ENCODE peak calls at places on chromosomes 13 and 19, in seven cellular contexts. Z is tibial nerve; B is CD8-positive, alpha-beta T cell; X is keratinocyte; I is CD8-positive, alpha-beta memory T cell; F is right cardiac atrium; V is suprapubic skin. S is an unnamed sample.

GRCh38 chr13:100836696-100837095 is 162.1 kb upstream of the TMTC4 start:
- DNase-seq in B (no peak), I (no peak), Z (no peak), X (no peak), F (no peak), V (no peak), S (no peak)

GRCh38 chr19:42683917-42684513 is 56.3 kb downstream of the PSG3 start:
- DNase-seq in Z (peak), B (peak), F (no peak), I (peak), V (no peak), X (no peak), S (no peak)

GRCh38 chr13:62250501-62251175 is 835.0 kb upstream of the PCDH20 start:
- DNase-seq in V (no peak), B (no peak), Z (no peak), I (no peak), F (no peak), X (no peak), S (no peak)

GRCh38 chr13:45219938-45220375 is 19.1 kb upstream of the KCTD4 start:
- DNase-seq in Z (no peak), V (no peak), I (no peak), X (peak), B (no peak), F (no peak), S (no peak)

GRCh38 chr13:104281910-104282309 is 1215.7 kb upstream of the SLC10A2 start:
- DNase-seq in F (peak), I (no peak), V (no peak), X (no peak), B (no peak), Z (no peak), S (no peak)

GRCh38 chr13:41802684-41803554 is 158.0 kb downstream of the VWA8 start:
- DNase-seq in V (no peak), B (no peak), I (no peak), F (no peak), X (peak), Z (no peak), S (no peak)

GRCh38 chr19:54795763-54796162 is 7.6 kb upstream of the KIR2DL4 start:
- DNase-seq in F (no peak), V (no peak), I (no peak), X (no peak), B (no peak), Z (no peak), S (no peak)

GRCh38 chr19:4861147-4861546 is 6.3 kb downstream of the PLIN3 start:
- DNase-seq in X (no peak), V (no peak), F (no peak), B (no peak), Z (no peak), I (no peak), S (no peak)

GRCh38 chr13:24212254-24212653 is 51.7 kb downstream of the SPATA13 start:
- DNase-seq in I (no peak), Z (no peak), B (no peak), X (no peak), V (no peak), F (no peak), S (no peak)

GRCh38 chr13:33927315-33927714 is 109.4 kb downstream of the RFC3 start:
- DNase-seq in X (no peak), Z (no peak), I (no peak), F (no peak), V (no peak), B (no peak), S (no peak)

GRCh38 chr19:4120531-4120930 is 3.4 kb downstream of the MAP2K2 start:
- DNase-seq in X (no peak), V (no peak), I (no peak), B (no peak), F (no peak), Z (no peak), S (no peak)

GRCh38 chr13:91154553-91154952 is 192.9 kb upstream of the MIR17HG start:
- DNase-seq in Z (no peak), I (no peak), F (no peak), X (no peak), B (no peak), V (no peak), S (no peak)

GRCh38 chr19:30254214-30254613 is 118.0 kb upstream of the ZNF536 start:
- DNase-seq in F (no peak), Z (no peak), B (no peak), I (no peak), V (no peak), X (no peak), S (no peak)

GRCh38 chr13:32031815-32032345 is 306 bp downstream of the FRY start:
- DNase-seq in I (no peak), X (no peak), B (no peak), F (no peak), V (no peak), Z (no peak), S (no peak)

GRCh38 chr19:6731822-6732221 is 5.6 kb downstream of the GPR108 start:
- DNase-seq in Z (no peak), F (peak), V (no peak), I (no peak), X (no peak), B (no peak), S (no peak)

DNA sequence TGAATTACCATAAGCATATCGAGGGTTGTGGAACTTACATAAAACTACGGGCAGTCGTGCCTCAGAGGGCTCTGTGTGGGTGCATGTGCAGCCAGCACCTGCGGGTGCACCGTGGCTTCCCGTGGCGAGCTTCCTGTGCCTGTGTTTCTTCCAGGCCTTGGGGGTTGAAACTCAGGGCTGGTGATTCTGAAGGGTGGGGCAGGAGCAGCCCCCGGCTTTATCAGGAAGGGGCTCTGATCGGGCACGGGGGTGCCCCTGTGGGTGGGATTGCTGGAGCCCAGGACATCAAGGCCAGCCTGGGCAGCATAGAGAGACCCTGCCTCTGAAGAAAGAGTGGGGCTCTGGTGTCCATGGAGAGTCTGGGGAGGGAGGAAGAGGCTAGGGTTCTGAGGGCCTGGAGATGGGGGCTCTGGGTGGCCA is 11.1 kb downstream of the ATP4B start:
- DNase-seq in Z (no peak), X (no peak), I (no peak), F (peak), V (peak), B (no peak), S (no peak)
- H3K27ac ChIP-seq in Z (peak), X (no peak), I (no peak), F (no peak), V (no peak), B (no peak), S (no peak)

GRCh38 chr13:111219306-111219705 is 101.1 kb upstream of the TEX29 start:
- DNase-seq in Z (no peak), F (peak), B (no peak), X (no peak), I (no peak), V (no peak), S (no peak)

GRCh38 chr13:111216166-111216960 is 101.3 kb downstream of the ARHGEF7 start:
- DNase-seq in X (no peak), I (no peak), F (peak), V (no peak), Z (peak), B (peak), S (no peak)

GRCh38 chr13:111217661-111218060 is 102.6 kb downstream of the ARHGEF7 start:
- DNase-seq in B (no peak), I (no peak), X (no peak), V (no peak), F (peak), Z (no peak), S (no peak)

GRCh38 chr13:111215081-111216047 is 100.3 kb downstream of the ARHGEF7 start:
- DNase-seq in X (no peak), F (no peak), Z (no peak), V (no peak), B (no peak), I (no peak), S (no peak)

DNA sequence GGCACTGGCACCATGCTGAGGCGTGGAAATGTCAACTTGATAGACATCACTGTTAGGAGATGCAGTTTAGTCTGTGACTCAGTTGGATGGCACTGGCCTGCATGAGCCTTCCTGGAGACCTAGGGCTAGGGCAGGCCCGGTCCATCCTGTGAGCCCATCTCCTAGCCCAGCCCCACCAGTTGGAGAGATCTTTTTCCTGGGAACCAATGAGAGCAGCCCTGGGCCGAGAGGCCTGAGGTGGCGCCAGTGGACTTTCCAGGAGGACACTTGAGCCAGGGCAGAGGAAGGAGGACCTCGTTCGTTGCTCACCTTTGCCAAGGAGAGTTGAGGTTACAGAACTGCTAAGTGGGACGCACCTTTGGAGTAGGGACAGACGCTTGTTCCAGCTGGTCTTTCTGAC is 100.5 kb upstream of the TEX29 start:
- DNase-seq in B (no peak), I (no peak), Z (no peak), X (no peak), F (no peak), V (no peak), S (no peak)
- H3K27ac ChIP-seq in B (no peak), I (no peak), Z (peak), X (no peak), F (peak), V (no peak), S (no peak)

DNA sequence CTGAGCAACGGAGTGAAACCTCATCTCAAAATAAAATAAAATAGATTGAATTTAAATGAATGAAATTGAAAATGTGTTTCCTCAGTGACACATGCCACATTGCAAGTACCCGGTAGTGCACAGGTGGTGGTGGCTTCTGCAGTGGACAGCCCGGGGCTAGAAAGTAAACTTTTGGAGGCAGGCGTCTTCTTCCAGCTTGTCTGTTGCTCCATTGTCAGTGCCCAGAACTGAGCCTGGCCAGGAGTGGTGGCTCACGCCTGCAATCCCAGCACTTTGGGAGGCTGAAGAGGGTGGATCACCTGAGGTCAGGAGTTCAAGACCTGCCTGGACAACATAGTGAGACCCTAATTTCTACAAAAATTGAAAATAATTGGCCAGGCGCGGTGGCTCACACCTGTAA is 5.7 kb downstream of the MYH14 start:
- DNase-seq in F (no peak), B (no peak), V (no peak), X (no peak), Z (no peak), I (no peak), S (no peak)
- H3K27ac ChIP-seq in F (no peak), B (no peak), V (no peak), X (no peak), Z (no peak), I (no peak), S (no peak)

DNA sequence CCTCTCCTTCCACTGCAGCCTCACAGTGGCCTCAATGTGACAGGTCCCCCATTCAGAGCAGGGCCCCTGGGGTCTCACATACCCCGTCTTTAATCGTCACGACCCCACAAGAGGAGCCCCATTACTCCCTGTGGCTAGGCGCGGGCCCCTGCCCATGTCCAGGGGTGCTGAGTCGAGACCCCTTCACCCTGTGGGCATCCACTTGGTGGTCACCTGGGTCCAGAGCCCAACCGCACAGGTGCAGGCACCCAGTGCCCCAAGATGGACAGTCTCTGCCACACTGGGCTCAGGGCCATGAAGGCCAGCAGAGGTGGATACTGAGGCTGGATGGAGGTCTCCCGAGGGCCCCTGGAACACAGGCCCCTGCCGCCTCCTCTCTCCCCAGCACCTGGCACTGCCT is 3.0 kb downstream of the TMEM259 start:
- DNase-seq in I (no peak), B (no peak), V (no peak), X (no peak), Z (no peak), F (no peak), S (no peak)
- H3K27ac ChIP-seq in I (peak), B (no peak), V (no peak), X (no peak), Z (peak), F (no peak), S (no peak)

S was measured in substantia nigra.